ENCODE peak calls at places on chromosomes 1 and 21, in four cellular contexts. One of them, this sample, is unnamed. For H3K4me1, the result is how much of the 10 kb centered on the place peaks cover.

GRCh38 chr1:8962812-8963669 is 17.4 kb downstream of the CA6 start:
- DNase-seq in naive thymus-derived CD4-positive, alpha-beta T cell: peak
- DNase-seq in adipocyte: no peak
- DNase-seq in K562: peak
- DNase-seq in this sample: no peak

GRCh38 chr1:42114229-42114628 is 39.0 kb upstream of the GUCA2B start:
- DNase-seq in K562: no peak
- DNase-seq in adipocyte: no peak
- DNase-seq in naive thymus-derived CD4-positive, alpha-beta T cell: no peak
- DNase-seq in this sample: no peak

GRCh38 chr1:11534846-11535245 is 55.9 kb downstream of the DISP3 start:
- DNase-seq in adipocyte: no peak
- DNase-seq in K562: no peak
- DNase-seq in naive thymus-derived CD4-positive, alpha-beta T cell: no peak
- DNase-seq in this sample: no peak

GRCh38 chr21:37568916-37569315 is 202.3 kb downstream of the DYRK1A start:
- DNase-seq in adipocyte: no peak
- DNase-seq in naive thymus-derived CD4-positive, alpha-beta T cell: no peak
- DNase-seq in K562: no peak
- DNase-seq in this sample: no peak

GRCh38 chr1:154962238-154962678 is 676 bp upstream of the PYGO2 start:
- DNase-seq in adipocyte: peak
- DNase-seq in naive thymus-derived CD4-positive, alpha-beta T cell: no peak
- DNase-seq in K562: no peak
- DNase-seq in this sample: no peak

GRCh38 chr1:145792484-145792883 is 31.4 kb downstream of the RNF115 start:
- DNase-seq in naive thymus-derived CD4-positive, alpha-beta T cell: no peak
- DNase-seq in K562: no peak
- DNase-seq in adipocyte: no peak
- DNase-seq in this sample: no peak

GRCh38 chr1:9385801-9386573 is 93.3 kb downstream of the SPSB1 start:
- DNase-seq in adipocyte: no peak
- DNase-seq in naive thymus-derived CD4-positive, alpha-beta T cell: no peak
- DNase-seq in K562: no peak
- DNase-seq in this sample: no peak

GRCh38 chr1:221031015-221031889 is 152.0 kb downstream of the HLX start:
- DNase-seq in K562: peak
- DNase-seq in naive thymus-derived CD4-positive, alpha-beta T cell: no peak
- DNase-seq in adipocyte: no peak
- DNase-seq in this sample: no peak

GRCh38 chr1:116763116-116763786 is 9.0 kb downstream of the CD2 start:
- DNase-seq in K562: no peak
- DNase-seq in adipocyte: peak
- DNase-seq in naive thymus-derived CD4-positive, alpha-beta T cell: peak
- DNase-seq in this sample: no peak

GRCh38 chr1:240352769-240353168 is 259.2 kb downstream of the GREM2 start:
- DNase-seq in K562: no peak
- DNase-seq in naive thymus-derived CD4-positive, alpha-beta T cell: no peak
- DNase-seq in adipocyte: no peak
- DNase-seq in this sample: no peak

GRCh38 chr1:2197732-2198165 is 3.2 kb upstream of the FAAP20 start:
- DNase-seq in K562: no peak
- DNase-seq in naive thymus-derived CD4-positive, alpha-beta T cell: no peak
- DNase-seq in adipocyte: no peak
- DNase-seq in this sample: no peak

GRCh38 chr21:15729674-15730483 is at the start of gene USP25:
- DNase-seq in naive thymus-derived CD4-positive, alpha-beta T cell: peak
- DNase-seq in adipocyte: peak
- DNase-seq in K562: peak
- DNase-seq in this sample: peak

GRCh38 chr1:110425611-110426152 is 18.2 kb upstream of the LAMTOR5 start:
- DNase-seq in adipocyte: peak
- DNase-seq in K562: no peak
- DNase-seq in naive thymus-derived CD4-positive, alpha-beta T cell: no peak
- DNase-seq in this sample: no peak

GRCh38 chr1:41733021-41733420 is 185.7 kb downstream of the HIVEP3 start:
- DNase-seq in adipocyte: no peak
- DNase-seq in K562: no peak
- DNase-seq in naive thymus-derived CD4-positive, alpha-beta T cell: no peak
- DNase-seq in this sample: no peak

GRCh38 chr1:22563671-22564612 is 653 bp downstream of the EPHA8 start:
- DNase-seq in adipocyte: no peak
- DNase-seq in naive thymus-derived CD4-positive, alpha-beta T cell: no peak
- DNase-seq in K562: no peak
- DNase-seq in this sample: no peak

GRCh38 chr1:15429701-15430149 is 8.5 kb upstream of the CTRC start:
- DNase-seq in K562: no peak
- DNase-seq in adipocyte: peak
- DNase-seq in naive thymus-derived CD4-positive, alpha-beta T cell: no peak
- DNase-seq in this sample: no peak

GRCh38 chr1:153760440-153760839 is 14.8 kb upstream of the SLC27A3 start:
- DNase-seq in K562: no peak
- DNase-seq in naive thymus-derived CD4-positive, alpha-beta T cell: no peak
- DNase-seq in adipocyte: no peak
- DNase-seq in this sample: no peak

DNA sequence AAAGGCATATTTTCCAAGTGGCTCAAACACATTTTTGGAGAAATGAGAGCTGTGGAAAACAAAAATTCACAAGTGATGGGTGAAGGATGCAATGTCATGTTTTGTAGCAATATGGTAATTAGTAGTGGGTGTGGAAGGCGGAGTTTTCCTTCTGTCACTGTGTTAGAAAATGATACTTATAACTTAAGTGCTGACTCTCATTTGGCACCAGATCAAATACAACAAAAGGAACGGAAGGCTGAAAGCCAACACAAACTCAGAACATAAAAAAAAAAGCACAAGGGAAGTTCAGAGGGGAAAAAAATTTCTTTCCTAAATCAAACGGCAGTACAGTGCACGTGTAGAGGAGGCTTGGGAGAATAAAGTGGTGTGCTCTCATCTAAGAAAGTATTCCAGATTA is at the start of gene TNFSF18:
- DNase-seq in naive thymus-derived CD4-positive, alpha-beta T cell: no peak
- DNase-seq in adipocyte: peak
- DNase-seq in K562: no peak
- DNase-seq in this sample: no peak
- H3K4me3 ChIP-seq in naive thymus-derived CD4-positive, alpha-beta T cell: no peak
- H3K4me3 ChIP-seq in adipocyte: no peak
- H3K4me3 ChIP-seq in K562: no peak
- H3K4me3 ChIP-seq in this sample: no peak

DNA sequence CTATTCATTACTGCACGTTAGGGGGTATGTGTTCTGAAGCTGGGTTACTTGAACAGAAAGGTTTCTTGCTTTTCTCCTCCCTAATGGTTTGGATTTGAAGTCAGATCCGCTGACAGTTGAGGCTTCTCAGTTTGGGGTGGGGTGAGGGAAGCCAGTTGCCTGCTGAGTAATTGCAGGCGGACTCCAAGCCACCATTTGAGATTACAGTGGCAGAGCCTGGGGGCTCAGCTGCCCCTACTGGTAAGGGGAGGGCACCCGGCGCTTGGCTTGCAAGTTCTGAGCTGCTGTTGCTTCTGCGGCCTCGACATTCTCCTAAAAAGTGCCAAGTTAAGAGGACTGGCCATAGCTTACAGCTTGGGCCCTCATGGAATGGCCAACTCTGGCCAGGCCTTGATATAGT is 2.0 kb downstream of the GRHL3 start:
- DNase-seq in adipocyte: no peak
- DNase-seq in naive thymus-derived CD4-positive, alpha-beta T cell: no peak
- DNase-seq in K562: no peak
- DNase-seq in this sample: peak
- H3K4me1 ChIP-seq in adipocyte: under half
- H3K4me1 ChIP-seq in naive thymus-derived CD4-positive, alpha-beta T cell: under half
- H3K4me1 ChIP-seq in K562: under half
- H3K4me1 ChIP-seq in this sample: under half

DNA sequence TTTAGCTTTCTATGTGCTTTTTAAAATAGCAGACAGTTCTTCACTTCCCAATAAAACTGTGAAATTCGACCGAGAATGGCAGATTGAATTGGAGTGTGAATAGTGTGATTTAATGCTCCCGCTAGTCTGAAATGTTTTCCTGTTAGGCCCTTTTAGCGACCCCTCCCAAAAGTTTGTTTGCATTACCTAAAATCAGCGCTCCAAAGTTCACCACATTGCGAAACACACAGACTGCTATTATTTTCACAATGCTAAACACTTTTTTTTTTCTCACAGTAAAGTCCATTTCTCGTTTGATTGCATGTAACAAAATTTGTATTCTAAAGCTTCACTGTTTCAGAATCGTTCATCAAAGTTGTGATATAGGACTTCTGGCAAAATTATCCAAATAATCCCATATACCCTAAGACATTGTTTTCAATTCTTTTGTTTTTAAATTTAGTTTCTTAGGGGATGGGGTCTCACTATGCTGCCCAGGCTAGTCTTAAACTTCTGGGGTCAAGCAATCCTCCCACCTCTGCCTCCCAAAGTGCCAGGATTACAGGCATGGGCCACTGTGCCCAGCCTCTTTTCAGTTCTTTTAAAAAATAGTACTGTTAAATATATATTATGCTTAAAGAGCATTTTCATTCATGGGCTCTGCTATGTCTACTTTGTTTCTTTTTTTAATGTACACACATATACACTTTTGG is 76.5 kb upstream of the USH2A start:
- DNase-seq in adipocyte: peak
- DNase-seq in K562: no peak
- DNase-seq in naive thymus-derived CD4-positive, alpha-beta T cell: no peak
- DNase-seq in this sample: no peak
- H3K4me3 ChIP-seq in adipocyte: no peak
- H3K4me3 ChIP-seq in K562: no peak
- H3K4me3 ChIP-seq in naive thymus-derived CD4-positive, alpha-beta T cell: no peak
- H3K4me3 ChIP-seq in this sample: no peak

GRCh38 chr1:206912445-206913095 is 9.2 kb downstream of the FCMR start:
- DNase-seq in naive thymus-derived CD4-positive, alpha-beta T cell: peak
- DNase-seq in K562: peak
- DNase-seq in adipocyte: peak
- DNase-seq in this sample: peak
- H3K4me1 ChIP-seq in naive thymus-derived CD4-positive, alpha-beta T cell: half or more
- H3K4me1 ChIP-seq in K562: under half
- H3K4me1 ChIP-seq in adipocyte: under half
- H3K4me1 ChIP-seq in this sample: half or more

GRCh38 chr21:34261841-34262832 is 101.7 kb upstream of the KCNE2 start:
- DNase-seq in K562: no peak
- DNase-seq in naive thymus-derived CD4-positive, alpha-beta T cell: no peak
- DNase-seq in adipocyte: peak
- DNase-seq in this sample: no peak
- H3K4me3 ChIP-seq in K562: no peak
- H3K4me3 ChIP-seq in naive thymus-derived CD4-positive, alpha-beta T cell: no peak
- H3K4me3 ChIP-seq in adipocyte: peak
- H3K4me3 ChIP-seq in this sample: no peak

DNA sequence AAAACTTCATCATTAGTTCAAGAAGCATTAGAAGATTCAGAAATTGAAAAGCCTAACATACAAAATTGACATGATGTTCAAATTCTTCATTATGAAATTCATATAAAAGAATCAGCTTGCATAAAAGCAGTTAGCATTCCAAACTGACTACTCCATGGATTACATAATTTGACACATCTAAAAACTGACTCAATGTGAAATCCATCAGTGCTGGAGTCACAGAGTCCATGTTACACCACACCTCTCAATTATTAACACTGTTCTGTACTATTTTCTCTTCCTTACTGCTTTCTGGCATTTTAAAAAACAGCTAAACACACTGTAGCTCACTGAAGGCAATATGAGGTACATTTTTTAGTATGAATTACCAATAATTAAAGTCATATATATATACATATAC is 28.0 kb downstream of the ARHGAP29 start:
- DNase-seq in adipocyte: peak
- DNase-seq in K562: no peak
- DNase-seq in naive thymus-derived CD4-positive, alpha-beta T cell: no peak
- DNase-seq in this sample: no peak
- H3K4me1 ChIP-seq in adipocyte: under half
- H3K4me1 ChIP-seq in K562: under half
- H3K4me1 ChIP-seq in naive thymus-derived CD4-positive, alpha-beta T cell: under half
- H3K4me1 ChIP-seq in this sample: under half

GRCh38 chr1:47437518-47438320 is at the start of gene FOXD2:
- DNase-seq in naive thymus-derived CD4-positive, alpha-beta T cell: peak
- DNase-seq in K562: peak
- DNase-seq in adipocyte: peak
- DNase-seq in this sample: peak

GRCh38 chr1:47439151-47440051 is 1.6 kb downstream of the FOXD2 start:
- DNase-seq in adipocyte: no peak
- DNase-seq in K562: no peak
- DNase-seq in naive thymus-derived CD4-positive, alpha-beta T cell: no peak
- DNase-seq in this sample: peak

GRCh38 chr1:47436979-47437517 is 796 bp upstream of the FOXD2 start:
- DNase-seq in naive thymus-derived CD4-positive, alpha-beta T cell: peak
- DNase-seq in adipocyte: peak
- DNase-seq in K562: no peak
- DNase-seq in this sample: no peak

GRCh38 chr1:47440052-47440848 is 2.4 kb downstream of the FOXD2 start:
- DNase-seq in adipocyte: no peak
- DNase-seq in K562: no peak
- DNase-seq in naive thymus-derived CD4-positive, alpha-beta T cell: no peak
- DNase-seq in this sample: no peak

GRCh38 chr1:47438321-47439150 is 692 bp downstream of the FOXD2 start:
- DNase-seq in adipocyte: no peak
- DNase-seq in naive thymus-derived CD4-positive, alpha-beta T cell: peak
- DNase-seq in K562: peak
- DNase-seq in this sample: peak
- H3K4me3 ChIP-seq in adipocyte: no peak
- H3K4me3 ChIP-seq in naive thymus-derived CD4-positive, alpha-beta T cell: peak
- H3K4me3 ChIP-seq in K562: peak
- H3K4me3 ChIP-seq in this sample: no peak

This sample was measured in CD8-positive, alpha-beta memory T cell.